ENCODE peak calls at places on chromosomes 5 and 9, in eight cellular contexts. One of them, this sample, is unnamed.

GRCh38 chr9:6905850-6906375 is 148.1 kb downstream of the KDM4C start:
- DNase-seq in hepatocyte: no peak
- DNase-seq in NB4: no peak
- DNase-seq in colonic mucosa: no peak
- DNase-seq in natural killer cell: no peak
- DNase-seq in lung: no peak
- DNase-seq in AG09319: no peak
- DNase-seq in A549: no peak
- DNase-seq in this sample: no peak

GRCh38 chr5:149731332-149731616 is 1.2 kb downstream of the PPARGC1B start:
- DNase-seq in hepatocyte: no peak
- DNase-seq in NB4: no peak
- DNase-seq in colonic mucosa: no peak
- DNase-seq in natural killer cell: no peak
- DNase-seq in lung: no peak
- DNase-seq in AG09319: no peak
- DNase-seq in A549: no peak
- DNase-seq in this sample: no peak

GRCh38 chr5:172769598-172770373 is 1.2 kb downstream of the DUSP1 start:
- DNase-seq in hepatocyte: peak; percentile 42
- DNase-seq in NB4: no peak
- DNase-seq in colonic mucosa: no peak
- DNase-seq in natural killer cell: peak; percentile 45
- DNase-seq in lung: no peak
- DNase-seq in AG09319: no peak
- DNase-seq in A549: peak; percentile 62
- DNase-seq in this sample: no peak

GRCh38 chr9:73845954-73846690 is 651.0 kb upstream of the RORB start:
- DNase-seq in hepatocyte: no peak
- DNase-seq in NB4: no peak
- DNase-seq in colonic mucosa: no peak
- DNase-seq in natural killer cell: no peak
- DNase-seq in lung: no peak
- DNase-seq in AG09319: no peak
- DNase-seq in A549: no peak
- DNase-seq in this sample: no peak

GRCh38 chr9:106868565-106868964 is 5.6 kb downstream of the ZNF462 start:
- DNase-seq in hepatocyte: no peak
- DNase-seq in NB4: no peak
- DNase-seq in colonic mucosa: no peak
- DNase-seq in natural killer cell: no peak
- DNase-seq in lung: peak; percentile 64
- DNase-seq in AG09319: no peak
- DNase-seq in A549: no peak
- DNase-seq in this sample: no peak

GRCh38 chr9:109181284-109181683 is 14.2 kb upstream of the FRRS1L start:
- DNase-seq in hepatocyte: no peak
- DNase-seq in NB4: no peak
- DNase-seq in colonic mucosa: no peak
- DNase-seq in natural killer cell: no peak
- DNase-seq in lung: no peak
- DNase-seq in AG09319: no peak
- DNase-seq in A549: no peak
- DNase-seq in this sample: no peak

GRCh38 chr9:93644397-93645088 is 68.2 kb downstream of the PHF2 start:
- DNase-seq in hepatocyte: no peak
- DNase-seq in NB4: no peak
- DNase-seq in colonic mucosa: no peak
- DNase-seq in natural killer cell: peak; percentile 10
- DNase-seq in lung: no peak
- DNase-seq in AG09319: no peak
- DNase-seq in A549: no peak
- DNase-seq in this sample: no peak

GRCh38 chr9:134785325-134786108 is 95.1 kb upstream of the FCN2 start:
- DNase-seq in hepatocyte: no peak
- DNase-seq in NB4: no peak
- DNase-seq in colonic mucosa: no peak
- DNase-seq in natural killer cell: no peak
- DNase-seq in lung: peak; percentile 39
- DNase-seq in AG09319: no peak
- DNase-seq in A549: no peak
- DNase-seq in this sample: no peak

GRCh38 chr9:97647996-97648395 is 14.4 kb downstream of the NCBP1 start:
- DNase-seq in hepatocyte: no peak
- DNase-seq in NB4: no peak
- DNase-seq in colonic mucosa: no peak
- DNase-seq in natural killer cell: no peak
- DNase-seq in lung: no peak
- DNase-seq in AG09319: no peak
- DNase-seq in A549: no peak
- DNase-seq in this sample: no peak

GRCh38 chr5:116766470-116766947 is 191.9 kb upstream of the SEMA6A start:
- DNase-seq in hepatocyte: peak; percentile 73
- DNase-seq in NB4: peak; percentile 82
- DNase-seq in colonic mucosa: no peak
- DNase-seq in natural killer cell: no peak
- DNase-seq in lung: no peak
- DNase-seq in AG09319: no peak
- DNase-seq in A549: peak; percentile 67
- DNase-seq in this sample: no peak

GRCh38 chr5:1883120-1883924 is 597 bp upstream of the IRX4 start:
- DNase-seq in hepatocyte: peak; percentile 41
- DNase-seq in NB4: no peak
- DNase-seq in colonic mucosa: no peak
- DNase-seq in natural killer cell: no peak
- DNase-seq in lung: no peak
- DNase-seq in AG09319: no peak
- DNase-seq in A549: peak; percentile 42
- DNase-seq in this sample: no peak

GRCh38 chr9:126587187-126588185 is 26.2 kb upstream of the LMX1B start:
- DNase-seq in hepatocyte: peak; percentile 70
- DNase-seq in NB4: no peak
- DNase-seq in colonic mucosa: no peak
- DNase-seq in natural killer cell: no peak
- DNase-seq in lung: peak; percentile 41
- DNase-seq in AG09319: no peak
- DNase-seq in A549: no peak
- DNase-seq in this sample: no peak

GRCh38 chr5:139019880-139020279 is 144.7 kb upstream of the LRRTM2 start:
- DNase-seq in hepatocyte: peak; percentile 16
- DNase-seq in NB4: no peak
- DNase-seq in colonic mucosa: no peak
- DNase-seq in natural killer cell: no peak
- DNase-seq in lung: no peak
- DNase-seq in AG09319: no peak
- DNase-seq in A549: no peak
- DNase-seq in this sample: no peak

GRCh38 chr9:136648746-136649145 is 14.0 kb upstream of the EGFL7 start:
- DNase-seq in hepatocyte: no peak
- DNase-seq in NB4: no peak
- DNase-seq in colonic mucosa: no peak
- DNase-seq in natural killer cell: no peak
- DNase-seq in lung: no peak
- DNase-seq in AG09319: no peak
- DNase-seq in A549: no peak
- DNase-seq in this sample: no peak

GRCh38 chr5:116953251-116953934 is 378.8 kb upstream of the SEMA6A start:
- DNase-seq in hepatocyte: no peak
- DNase-seq in NB4: no peak
- DNase-seq in colonic mucosa: no peak
- DNase-seq in natural killer cell: no peak
- DNase-seq in lung: no peak
- DNase-seq in AG09319: no peak
- DNase-seq in A549: no peak
- DNase-seq in this sample: no peak

GRCh38 chr5:154447074-154447725 is 1.4 kb downstream of the SAP30L start:
- DNase-seq in hepatocyte: no peak
- DNase-seq in NB4: peak; percentile 22
- DNase-seq in colonic mucosa: no peak
- DNase-seq in natural killer cell: no peak
- DNase-seq in lung: no peak
- DNase-seq in AG09319: no peak
- DNase-seq in A549: no peak
- DNase-seq in this sample: no peak

GRCh38 chr9:76151267-76151666 is 243.0 kb downstream of the RFK start:
- DNase-seq in hepatocyte: no peak
- DNase-seq in NB4: no peak
- DNase-seq in colonic mucosa: no peak
- DNase-seq in natural killer cell: no peak
- DNase-seq in lung: no peak
- DNase-seq in AG09319: no peak
- DNase-seq in A549: no peak
- DNase-seq in this sample: no peak

GRCh38 chr5:79171846-79172245 is 60.2 kb downstream of the BHMT start:
- DNase-seq in hepatocyte: no peak
- DNase-seq in NB4: no peak
- DNase-seq in colonic mucosa: no peak
- DNase-seq in natural killer cell: no peak
- DNase-seq in lung: no peak
- DNase-seq in AG09319: no peak
- DNase-seq in A549: no peak
- DNase-seq in this sample: no peak

GRCh38 chr5:132026516-132027008 is 15.1 kb upstream of the ACSL6 start:
- DNase-seq in hepatocyte: no peak
- DNase-seq in NB4: no peak
- DNase-seq in colonic mucosa: no peak
- DNase-seq in natural killer cell: peak; percentile 53
- DNase-seq in lung: peak; percentile 24
- DNase-seq in AG09319: no peak
- DNase-seq in A549: no peak
- DNase-seq in this sample: no peak

GRCh38 chr5:10319202-10319851 is 11.6 kb upstream of the CMBL start:
- DNase-seq in hepatocyte: peak; percentile 55
- DNase-seq in NB4: no peak
- DNase-seq in colonic mucosa: no peak
- DNase-seq in natural killer cell: no peak
- DNase-seq in lung: no peak
- DNase-seq in AG09319: no peak
- DNase-seq in A549: no peak
- DNase-seq in this sample: no peak
- TF ChIP-seq CTCF in hepatocyte: peak; percentile 11
- TF ChIP-seq CTCF in NB4: no peak
- TF ChIP-seq CTCF in colonic mucosa: no peak
- TF ChIP-seq CTCF in natural killer cell: no peak
- TF ChIP-seq CTCF in lung: no peak
- TF ChIP-seq CTCF in AG09319: peak; percentile 4
- TF ChIP-seq CTCF in A549: no peak
- TF ChIP-seq CTCF in this sample: no peak

DNA sequence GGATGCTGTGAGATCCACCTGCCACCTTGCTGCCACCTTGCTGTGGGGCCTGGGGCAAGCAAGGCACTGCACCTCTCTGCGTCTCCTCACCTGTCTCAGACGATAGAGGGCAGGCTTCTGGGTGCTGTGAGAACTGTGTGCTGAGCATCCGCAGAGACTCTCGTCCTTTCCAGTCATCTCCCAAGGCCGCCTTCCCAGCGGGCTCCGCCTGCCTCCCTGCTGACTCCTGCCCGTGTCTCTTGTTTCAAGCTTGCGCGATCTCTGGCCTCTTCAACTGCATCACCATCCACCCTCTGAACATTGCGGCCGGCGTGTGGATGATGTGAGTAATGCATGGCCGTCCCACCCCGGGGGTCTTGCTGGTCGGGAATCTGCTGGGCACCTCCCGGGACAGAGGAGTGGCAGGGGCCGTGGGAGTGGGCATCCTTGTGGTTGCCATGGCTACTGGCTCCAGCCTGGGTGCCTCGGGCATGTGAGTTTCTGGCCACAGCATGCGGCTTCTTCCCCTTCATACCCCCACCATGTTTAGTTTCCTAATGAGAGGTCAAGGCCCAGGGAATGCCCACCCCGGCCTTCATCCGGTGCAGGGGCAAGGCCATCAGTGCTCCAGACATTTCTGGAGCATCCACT is 3.6 kb downstream of the CACFD1 start:
- DNase-seq in hepatocyte: no peak
- DNase-seq in NB4: no peak
- DNase-seq in colonic mucosa: no peak
- DNase-seq in natural killer cell: no peak
- DNase-seq in lung: no peak
- DNase-seq in AG09319: no peak
- DNase-seq in A549: peak; percentile 44
- DNase-seq in this sample: no peak
- TF ChIP-seq CTCF in hepatocyte: no peak
- TF ChIP-seq CTCF in NB4: no peak
- TF ChIP-seq CTCF in colonic mucosa: peak; percentile 25
- TF ChIP-seq CTCF in natural killer cell: no peak
- TF ChIP-seq CTCF in lung: no peak
- TF ChIP-seq CTCF in AG09319: no peak
- TF ChIP-seq CTCF in A549: peak; percentile 12
- TF ChIP-seq CTCF in this sample: no peak

GRCh38 chr9:129487658-129488483 is 133.0 kb downstream of the C9orf50 start:
- DNase-seq in hepatocyte: peak; percentile 72
- DNase-seq in NB4: peak; percentile 59
- DNase-seq in colonic mucosa: no peak
- DNase-seq in natural killer cell: no peak
- DNase-seq in lung: peak; percentile 51
- DNase-seq in AG09319: no peak
- DNase-seq in A549: peak; percentile 83
- DNase-seq in this sample: no peak
- TF ChIP-seq CTCF in hepatocyte: no peak
- TF ChIP-seq CTCF in NB4: no peak
- TF ChIP-seq CTCF in colonic mucosa: no peak
- TF ChIP-seq CTCF in natural killer cell: no peak
- TF ChIP-seq CTCF in lung: no peak
- TF ChIP-seq CTCF in AG09319: no peak
- TF ChIP-seq CTCF in A549: no peak
- TF ChIP-seq CTCF in this sample: no peak

DNA sequence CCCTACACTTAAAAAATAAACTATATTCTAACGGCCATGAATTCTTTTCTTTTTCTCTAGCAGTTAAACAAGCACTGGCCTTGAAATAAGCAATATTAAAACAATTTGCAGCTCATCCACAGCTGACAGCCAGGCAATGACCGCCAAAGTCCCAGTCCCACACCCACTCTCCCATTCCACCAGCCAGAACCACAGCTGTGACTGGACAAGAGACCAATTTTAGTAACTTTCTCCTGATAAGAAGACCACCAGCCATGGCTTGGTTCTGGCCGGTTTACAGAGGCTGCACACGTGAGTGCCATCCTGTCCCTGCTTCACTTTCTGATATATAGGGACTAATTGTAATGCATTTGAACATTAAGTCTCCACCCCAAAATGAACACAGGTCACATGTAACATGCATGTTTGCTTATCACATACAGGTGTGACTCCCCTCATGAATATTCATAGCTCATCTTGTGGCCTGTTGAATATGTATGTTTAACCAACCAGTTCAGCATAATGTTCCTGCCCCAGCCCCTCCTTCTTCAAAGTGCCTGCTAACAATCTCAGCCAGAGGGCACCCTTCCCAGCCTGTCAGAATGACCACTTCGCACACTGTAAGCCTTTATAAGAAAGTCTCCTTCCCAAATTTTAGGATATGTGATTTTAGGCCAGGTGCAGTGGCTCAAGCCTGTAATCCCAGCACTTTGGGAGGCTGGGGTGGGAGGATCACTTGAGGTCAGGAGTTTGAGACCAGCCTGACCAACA is 23.9 kb upstream of the FANCC start:
- DNase-seq in hepatocyte: no peak
- DNase-seq in NB4: no peak
- DNase-seq in colonic mucosa: no peak
- DNase-seq in natural killer cell: no peak
- DNase-seq in lung: no peak
- DNase-seq in AG09319: no peak
- DNase-seq in A549: peak; percentile 38
- DNase-seq in this sample: no peak
- TF ChIP-seq CTCF in hepatocyte: peak; percentile 26
- TF ChIP-seq CTCF in NB4: no peak
- TF ChIP-seq CTCF in colonic mucosa: no peak
- TF ChIP-seq CTCF in natural killer cell: no peak
- TF ChIP-seq CTCF in lung: no peak
- TF ChIP-seq CTCF in AG09319: peak; percentile 38
- TF ChIP-seq CTCF in A549: peak; percentile 24
- TF ChIP-seq CTCF in this sample: peak; percentile 34